ENCODE peak calls at places on chromosomes 2 and 18, in nine cellular contexts. X is HCT116, Y is suprapubic skin, A is bronchial epithelial cell, G is heart left ventricle, S is choroid plexus epithelial cell, B is lower leg skin, I is A549, C is AG04449. M is an unnamed sample.

GRCh38 chr2:227052879-227053278 is 111.1 kb downstream of the COL4A4 start:
- DNase-seq in Y (no peak), S (no peak), B (no peak), I (no peak), A (no peak), X (no peak), G (no peak), C (no peak), M (no peak)

GRCh38 chr2:71601136-71602114 is 148.1 kb downstream of the DYSF start:
- DNase-seq in I (no peak), C (no peak), B (no peak), Y (peak), X (no peak), A (no peak), S (no peak), G (peak), M (no peak)

GRCh38 chr2:3172265-3172935 is 205.2 kb downstream of the EIPR1 start:
- DNase-seq in I (no peak), C (no peak), B (peak), G (no peak), Y (peak), S (no peak), X (no peak), A (peak), M (no peak)

GRCh38 chr2:234352270-234352669 is 144.6 kb downstream of the ARL4C start:
- DNase-seq in B (no peak), Y (no peak), C (no peak), A (no peak), X (no peak), I (no peak), G (no peak), S (no peak), M (no peak)

GRCh38 chr2:27214936-27215335 is 2.2 kb upstream of the CAD start:
- DNase-seq in I (no peak), A (no peak), Y (peak), X (no peak), B (no peak), C (no peak), S (no peak), G (no peak), M (no peak)

GRCh38 chr2:55707751-55708150 is 14.1 kb upstream of the PNPT1 start:
- DNase-seq in C (no peak), G (no peak), A (no peak), B (no peak), Y (no peak), I (no peak), S (no peak), X (no peak), M (no peak)

GRCh38 chr2:25587361-25587760 is 86.0 kb downstream of the DTNB start:
- DNase-seq in X (no peak), S (peak), G (no peak), A (peak), Y (no peak), C (no peak), B (no peak), I (no peak), M (no peak)

GRCh38 chr2:38154395-38154794 is 78.4 kb upstream of the CYP1B1 start:
- DNase-seq in Y (no peak), S (no peak), A (peak), X (no peak), G (no peak), B (no peak), C (no peak), I (no peak), M (no peak)

GRCh38 chr2:27765621-27766286 is 5.8 kb upstream of the MRPL33 start:
- DNase-seq in G (peak), I (no peak), S (peak), C (no peak), X (peak), Y (no peak), A (peak), B (no peak), M (no peak)

GRCh38 chr2:52512760-52513159 is 1254.8 kb upstream of the CHAC2 start:
- DNase-seq in S (no peak), X (no peak), A (no peak), B (no peak), G (no peak), C (no peak), Y (no peak), I (no peak), M (no peak)

GRCh38 chr2:143455317-143455716 is 326.1 kb downstream of the ARHGAP15 start:
- DNase-seq in X (no peak), C (no peak), A (no peak), S (no peak), Y (no peak), G (no peak), B (no peak), I (no peak), M (no peak)

GRCh38 chr2:222290691-222291484 is 7.9 kb downstream of the PAX3 start:
- DNase-seq in I (no peak), B (no peak), X (no peak), G (no peak), S (no peak), Y (no peak), C (no peak), A (no peak), M (no peak)

GRCh38 chr2:122368576-122369243 is 613.3 kb downstream of the TSN start:
- DNase-seq in Y (no peak), C (no peak), G (no peak), S (no peak), X (no peak), A (no peak), B (no peak), I (no peak), M (peak)

GRCh38 chr2:223950448-223951347 is 5.6 kb upstream of the WDFY1 start:
- DNase-seq in C (no peak), G (no peak), S (no peak), B (no peak), A (peak), Y (no peak), X (no peak), I (no peak), M (no peak)

GRCh38 chr2:64226611-64227010 is 82.4 kb upstream of the PELI1 start:
- DNase-seq in B (no peak), C (no peak), A (no peak), X (no peak), I (no peak), G (no peak), S (no peak), Y (no peak), M (no peak)

GRCh38 chr2:16059393-16060016 is 119.2 kb downstream of the MYCN start:
- DNase-seq in X (no peak), Y (no peak), I (no peak), C (no peak), B (no peak), G (no peak), A (no peak), S (no peak), M (no peak)

GRCh38 chr2:48572797-48573196 is 42.8 kb downstream of the STON1 start:
- DNase-seq in Y (no peak), B (no peak), X (no peak), G (no peak), I (no peak), S (no peak), A (no peak), C (no peak), M (no peak)

GRCh38 chr2:28270456-28271146 is 122.1 kb upstream of the FOSL2 start:
- DNase-seq in X (no peak), C (no peak), A (no peak), S (no peak), Y (no peak), G (no peak), I (no peak), B (no peak), M (no peak)

GRCh38 chr2:7594211-7594610 is 677.0 kb downstream of the RNF144A start:
- DNase-seq in S (no peak), I (no peak), B (no peak), A (no peak), X (no peak), G (no peak), Y (no peak), C (no peak), M (no peak)

GRCh38 chr2:189579585-189579984 is 1.0 kb downstream of the SLC40A1 start:
- DNase-seq in G (no peak), C (no peak), S (peak), I (no peak), X (no peak), B (no peak), A (peak), Y (no peak), M (no peak)

GRCh38 chr18:42184685-42185477 is 229.8 kb downstream of the PIK3C3 start:
- DNase-seq in X (no peak), I (no peak), C (no peak), B (no peak), A (no peak), S (no peak), Y (no peak), G (no peak), M (no peak)

GRCh38 chr18:55552498-55553189 is 35.3 kb downstream of the TCF4 start:
- DNase-seq in I (no peak), C (no peak), X (no peak), S (no peak), Y (no peak), B (no peak), G (no peak), A (no peak), M (no peak)

GRCh38 chr2:121018136-121019057 is 266.6 kb downstream of the TFCP2L1 start:
- DNase-seq in B (no peak), Y (no peak), C (no peak), X (no peak), A (no peak), S (peak), G (peak), I (no peak), M (peak)

GRCh38 chr2:150863691-150864090 is 376.2 kb upstream of the RND3 start:
- DNase-seq in Y (no peak), B (no peak), S (no peak), A (no peak), X (no peak), C (no peak), G (no peak), I (no peak), M (no peak)

GRCh38 chr2:11683486-11683885 is 13.5 kb upstream of the NTSR2 start:
- DNase-seq in C (no peak), I (no peak), G (peak), Y (no peak), S (no peak), A (no peak), B (no peak), X (no peak), M (no peak)

GRCh38 chr2:10494351-10495066 is 46.4 kb upstream of the ODC1 start:
- DNase-seq in S (no peak), Y (no peak), B (no peak), X (no peak), A (no peak), C (no peak), G (no peak), I (no peak), M (no peak)

GRCh38 chr2:62099523-62100175 is 96.3 kb upstream of the B3GNT2 start:
- DNase-seq in B (no peak), A (no peak), C (no peak), G (no peak), X (no peak), Y (no peak), S (no peak), I (no peak), M (no peak)

GRCh38 chr2:175414872-175415487 is 233.5 kb upstream of the ATP5MC3 start:
- DNase-seq in G (peak), A (peak), X (peak), C (peak), S (peak), Y (peak), B (peak), I (peak), M (no peak)

GRCh38 chr2:233061591-233062446 is 1.7 kb downstream of the INPP5D start:
- DNase-seq in G (peak), A (no peak), B (no peak), Y (peak), S (peak), C (no peak), I (no peak), X (no peak), M (no peak)

GRCh38 chr2:109209412-109209811 is 80.4 kb downstream of the SH3RF3 start:
- DNase-seq in X (no peak), S (peak), I (no peak), C (no peak), A (peak), Y (peak), G (no peak), B (no peak), M (no peak)

GRCh38 chr2:190646780-190647626 is 1.9 kb upstream of the NAB1 start:
- DNase-seq in B (no peak), S (no peak), X (no peak), I (no peak), C (no peak), G (no peak), A (no peak), Y (no peak), M (no peak)

GRCh38 chr18:59640721-59641120 is 56.5 kb downstream of the CCBE1 start:
- DNase-seq in B (no peak), G (no peak), S (no peak), Y (no peak), I (no peak), A (no peak), C (no peak), X (no peak), M (no peak)

GRCh38 chr2:20537423-20538307 is 90.8 kb downstream of the RHOB start:
- DNase-seq in Y (no peak), S (no peak), I (no peak), G (no peak), X (no peak), A (no peak), C (no peak), B (no peak), M (no peak)

GRCh38 chr2:68908392-68908970 is 37.3 kb upstream of the BMP10 start:
- DNase-seq in B (peak), X (peak), Y (peak), S (peak), C (no peak), A (peak), I (peak), G (peak), M (peak)

GRCh38 chr2:68907232-68907922 is 36.2 kb upstream of the BMP10 start:
- DNase-seq in Y (no peak), B (no peak), A (peak), G (no peak), S (no peak), C (no peak), X (no peak), I (no peak), M (no peak)

GRCh38 chr2:68909793-68910674 is 38.8 kb upstream of the BMP10 start:
- DNase-seq in G (no peak), A (peak), S (peak), Y (no peak), X (peak), C (no peak), I (peak), B (peak), M (peak)

GRCh38 chr2:68905116-68905515 is 33.9 kb upstream of the BMP10 start:
- DNase-seq in Y (no peak), C (no peak), S (no peak), G (no peak), I (no peak), X (no peak), A (no peak), B (no peak), M (no peak)

GRCh38 chr2:68907923-68908253 is 36.7 kb upstream of the BMP10 start:
- DNase-seq in A (no peak), C (no peak), I (no peak), X (no peak), Y (no peak), B (no peak), G (no peak), S (no peak), M (no peak)
- TF ChIP-seq CTCF in A (no peak), C (no peak), I (no peak), X (no peak), Y (no peak), B (no peak), G (no peak), S (no peak), M (no peak)

GRCh38 chr2:17539993-17540812 is at the start of gene VSNL1:
- DNase-seq in B (peak), S (peak), G (peak), A (peak), I (no peak), Y (no peak), X (peak), C (no peak), M (peak)
- H3K4me3 ChIP-seq in B (peak), S (peak), G (peak), A (peak), I (peak), Y (peak), X (peak), C (peak), M (peak)

GRCh38 chr2:17160594-17160993 is 357.6 kb downstream of the RAD51AP2 start:
- DNase-seq in I (no peak), C (no peak), S (no peak), G (no peak), A (no peak), B (no peak), X (no peak), Y (no peak), M (no peak)

GRCh38 chr2:17166506-17166905 is 351.7 kb downstream of the RAD51AP2 start:
- DNase-seq in X (no peak), A (peak), I (no peak), S (peak), Y (no peak), G (no peak), B (no peak), C (no peak), M (peak)

GRCh38 chr2:17163628-17164027 is 354.6 kb downstream of the RAD51AP2 start:
- DNase-seq in C (no peak), G (no peak), S (no peak), A (no peak), X (no peak), B (no peak), I (no peak), Y (no peak), M (no peak)

GRCh38 chr2:17164550-17164949 is 353.7 kb downstream of the RAD51AP2 start:
- DNase-seq in X (no peak), G (no peak), S (peak), A (peak), Y (no peak), I (no peak), B (no peak), C (no peak), M (peak)

DNA sequence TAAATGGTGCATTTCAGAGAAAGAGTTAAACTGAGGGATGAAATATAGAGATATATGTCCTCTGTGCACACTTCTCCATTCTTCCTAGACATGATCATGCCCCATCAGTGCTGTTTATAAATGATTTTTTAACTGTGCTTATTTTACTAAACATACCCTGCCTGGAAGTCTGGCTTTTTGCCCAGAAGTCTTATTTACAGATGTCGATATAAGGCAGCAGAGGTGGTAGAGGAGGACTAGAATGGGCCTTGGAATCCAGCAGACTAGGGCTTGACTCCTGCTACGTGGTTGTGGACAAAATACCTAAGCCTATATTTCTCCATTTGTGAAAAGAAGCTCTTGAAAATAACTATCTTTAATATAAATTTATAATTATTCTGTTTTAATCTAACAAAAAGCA is 355.5 kb downstream of the RAD51AP2 start:
- DNase-seq in A (no peak), G (no peak), Y (no peak), C (no peak), S (peak), X (no peak), I (no peak), B (no peak), M (no peak)
- TF ChIP-seq CTCF in A (no peak), G (no peak), Y (no peak), C (no peak), S (no peak), X (no peak), I (no peak), B (no peak), M (no peak)

GRCh38 chr2:170719810-170720209 is 4.7 kb downstream of the SP5 start:
- DNase-seq in B (no peak), G (no peak), S (no peak), Y (no peak), C (no peak), I (no peak), A (no peak), X (no peak), M (no peak)
- H3K4me3 ChIP-seq in B (no peak), G (no peak), S (no peak), Y (no peak), C (no peak), I (no peak), A (no peak), X (no peak), M (no peak)

GRCh38 chr2:157848242-157848641 is 27.9 kb downstream of the ACVR1 start:
- DNase-seq in Y (no peak), G (no peak), X (no peak), C (no peak), I (no peak), A (no peak), S (no peak), B (no peak), M (no peak)

GRCh38 chr2:157853820-157854219 is 22.3 kb downstream of the ACVR1 start:
- DNase-seq in B (no peak), S (no peak), X (no peak), G (no peak), I (no peak), C (no peak), Y (no peak), A (no peak), M (no peak)

GRCh38 chr2:157845081-157845480 is 31.0 kb downstream of the ACVR1 start:
- DNase-seq in G (no peak), C (no peak), I (no peak), S (no peak), Y (no peak), A (no peak), X (no peak), B (no peak), M (no peak)

GRCh38 chr2:157853211-157853610 is 22.9 kb downstream of the ACVR1 start:
- DNase-seq in A (peak), B (no peak), S (no peak), Y (no peak), X (no peak), G (no peak), C (no peak), I (no peak), M (no peak)

GRCh38 chr2:157849591-157849990 is 26.5 kb downstream of the ACVR1 start:
- DNase-seq in I (no peak), S (peak), B (no peak), C (no peak), Y (no peak), X (no peak), G (no peak), A (peak), M (no peak)
- TF ChIP-seq CTCF in I (no peak), S (no peak), B (no peak), C (no peak), Y (no peak), X (no peak), G (no peak), A (no peak), M (no peak)

GRCh38 chr2:206713770-206714169 is 4.4 kb downstream of the DYTN start:
- DNase-seq in I (no peak), A (no peak), C (no peak), B (no peak), S (no peak), Y (no peak), X (no peak), G (no peak), M (no peak)
- H3K4me3 ChIP-seq in I (no peak), A (no peak), C (no peak), B (no peak), S (no peak), Y (no peak), X (no peak), G (no peak), M (no peak)

M was measured in retinal pigment epithelial cell.